ENCODE peak calls at places on chromosomes 11 and 22, in ten cellular contexts. N is cardiac fibroblast; S is naive thymus-derived CD8-positive, alpha-beta T cell; X is amniotic epithelial cell; B is astrocyte of the spinal cord; R is lower leg skin; T is adrenal gland; W is substantia nigra; U is midbrain; E is stimulated activated CD4-positive, alpha-beta T cell treated with anti-CD3 and anti-CD28 coated beads, Interleukin-4, amount 100 ng/mL, for 4 hours. M is an unnamed sample.

GRCh38 chr11:7869467-7869866 is 61.6 kb downstream of the OR10A6 start:
- DNase-seq in N (peak), S (no peak), X (no peak), B (no peak), R (no peak), T (no peak), W (no peak), U (no peak), E (no peak), M (no peak)

GRCh38 chr11:11209967-11210366 is 143.1 kb downstream of the CSNK2A3 start:
- DNase-seq in N (no peak), S (no peak), X (no peak), B (no peak), R (no peak), T (no peak), W (no peak), U (no peak), E (no peak), M (no peak)

GRCh38 chr11:126404367-126404766 is 48.9 kb downstream of the ST3GAL4 start:
- DNase-seq in N (no peak), S (no peak), X (no peak), B (no peak), R (no peak), T (no peak), W (no peak), U (no peak), E (no peak), M (no peak)

GRCh38 chr11:102683277-102683676 is 22.3 kb downstream of the MMP27 start:
- DNase-seq in N (no peak), S (no peak), X (no peak), B (no peak), R (no peak), T (no peak), W (no peak), U (no peak), E (no peak), M (no peak)

GRCh38 chr11:17475666-17476316 is 854 bp downstream of the ABCC8 start:
- DNase-seq in N (no peak), S (no peak), X (no peak), B (no peak), R (no peak), T (no peak), W (peak), U (no peak), E (no peak), M (no peak)

GRCh38 chr11:66568124-66568916 is at the start of gene CTSF:
- DNase-seq in N (peak), S (peak), X (peak), B (peak), R (peak), T (peak), W (peak), U (peak), E (peak), M (peak)

GRCh38 chr11:99142237-99142636 is 121.5 kb downstream of the CNTN5 start:
- DNase-seq in N (no peak), S (no peak), X (no peak), B (no peak), R (no peak), T (no peak), W (no peak), U (no peak), E (no peak), M (no peak)

GRCh38 chr11:133347988-133348387 is 184.3 kb downstream of the OPCML start:
- DNase-seq in N (no peak), S (no peak), X (no peak), B (peak), R (no peak), T (no peak), W (no peak), U (no peak), E (no peak), M (no peak)

GRCh38 chr22:31474743-31475142 is 14.9 kb downstream of the EIF4ENIF1 start:
- DNase-seq in N (peak), S (no peak), X (peak), B (peak), R (no peak), T (no peak), W (no peak), U (no peak), E (no peak), M (no peak)

GRCh38 chr11:48170840-48171233 is 45.8 kb upstream of the OR4B1 start:
- DNase-seq in N (peak), S (no peak), X (no peak), B (peak), R (no peak), T (no peak), W (no peak), U (no peak), E (no peak), M (peak)

GRCh38 chr11:57727185-57727584 is 14.1 kb upstream of the SELENOH start:
- DNase-seq in N (no peak), S (no peak), X (no peak), B (no peak), R (no peak), T (no peak), W (no peak), U (no peak), E (no peak), M (no peak)